ENCODE peak calls at places on chromosome 10, in six cellular contexts. One of them, this sample, is unnamed. For H3K27me3, the result is how much of the 10 kb centered on the place peaks cover.

GRCh38 chr10:35339946-35340345 is 3.6 kb downstream of the CCNY start:
- DNase-seq in aorta: no peak
- DNase-seq in heart left ventricle: no peak
- DNase-seq in upper lobe of right lung: no peak
- DNase-seq in transverse colon: no peak
- DNase-seq in mammary epithelial cell: peak
- DNase-seq in this sample: no peak

GRCh38 chr10:102241444-102242117 is at the start of gene PITX3:
- DNase-seq in aorta: peak
- DNase-seq in heart left ventricle: peak
- DNase-seq in upper lobe of right lung: peak
- DNase-seq in transverse colon: peak
- DNase-seq in mammary epithelial cell: peak
- DNase-seq in this sample: peak

GRCh38 chr10:96306516-96306915 is 2.3 kb downstream of the DNTT start:
- DNase-seq in aorta: no peak
- DNase-seq in heart left ventricle: peak
- DNase-seq in upper lobe of right lung: peak
- DNase-seq in transverse colon: peak
- DNase-seq in mammary epithelial cell: no peak
- DNase-seq in this sample: peak

GRCh38 chr10:19628767-19629443 is 187.3 kb upstream of the PLXDC2 start:
- DNase-seq in aorta: no peak
- DNase-seq in heart left ventricle: no peak
- DNase-seq in upper lobe of right lung: no peak
- DNase-seq in transverse colon: no peak
- DNase-seq in mammary epithelial cell: no peak
- DNase-seq in this sample: no peak

GRCh38 chr10:5943536-5943935 is 33.8 kb downstream of the IL15RA start:
- DNase-seq in aorta: peak
- DNase-seq in heart left ventricle: peak
- DNase-seq in upper lobe of right lung: peak
- DNase-seq in transverse colon: no peak
- DNase-seq in mammary epithelial cell: no peak
- DNase-seq in this sample: peak

GRCh38 chr10:101272229-101272868 is 43.1 kb upstream of the LBX1 start:
- DNase-seq in aorta: no peak
- DNase-seq in heart left ventricle: peak
- DNase-seq in upper lobe of right lung: peak
- DNase-seq in transverse colon: peak
- DNase-seq in mammary epithelial cell: peak
- DNase-seq in this sample: peak

GRCh38 chr10:122368502-122369254 is 5.8 kb upstream of the PLEKHA1 start:
- DNase-seq in aorta: no peak
- DNase-seq in heart left ventricle: no peak
- DNase-seq in upper lobe of right lung: no peak
- DNase-seq in transverse colon: no peak
- DNase-seq in mammary epithelial cell: no peak
- DNase-seq in this sample: no peak

GRCh38 chr10:17716161-17716560 is 35.8 kb upstream of the TMEM236 start:
- DNase-seq in aorta: no peak
- DNase-seq in heart left ventricle: no peak
- DNase-seq in upper lobe of right lung: no peak
- DNase-seq in transverse colon: no peak
- DNase-seq in mammary epithelial cell: no peak
- DNase-seq in this sample: no peak

GRCh38 chr10:31836569-31837406 is 91.8 kb downstream of the ARHGAP12 start:
- DNase-seq in aorta: no peak
- DNase-seq in heart left ventricle: no peak
- DNase-seq in upper lobe of right lung: no peak
- DNase-seq in transverse colon: no peak
- DNase-seq in mammary epithelial cell: peak
- DNase-seq in this sample: no peak

GRCh38 chr10:74293686-74294365 is 142.8 kb downstream of the ADK start:
- DNase-seq in aorta: no peak
- DNase-seq in heart left ventricle: no peak
- DNase-seq in upper lobe of right lung: no peak
- DNase-seq in transverse colon: no peak
- DNase-seq in mammary epithelial cell: peak
- DNase-seq in this sample: no peak

GRCh38 chr10:16809074-16809718 is 8.0 kb downstream of the RSU1 start:
- DNase-seq in aorta: no peak
- DNase-seq in heart left ventricle: peak
- DNase-seq in upper lobe of right lung: no peak
- DNase-seq in transverse colon: peak
- DNase-seq in mammary epithelial cell: peak
- DNase-seq in this sample: peak

DNA sequence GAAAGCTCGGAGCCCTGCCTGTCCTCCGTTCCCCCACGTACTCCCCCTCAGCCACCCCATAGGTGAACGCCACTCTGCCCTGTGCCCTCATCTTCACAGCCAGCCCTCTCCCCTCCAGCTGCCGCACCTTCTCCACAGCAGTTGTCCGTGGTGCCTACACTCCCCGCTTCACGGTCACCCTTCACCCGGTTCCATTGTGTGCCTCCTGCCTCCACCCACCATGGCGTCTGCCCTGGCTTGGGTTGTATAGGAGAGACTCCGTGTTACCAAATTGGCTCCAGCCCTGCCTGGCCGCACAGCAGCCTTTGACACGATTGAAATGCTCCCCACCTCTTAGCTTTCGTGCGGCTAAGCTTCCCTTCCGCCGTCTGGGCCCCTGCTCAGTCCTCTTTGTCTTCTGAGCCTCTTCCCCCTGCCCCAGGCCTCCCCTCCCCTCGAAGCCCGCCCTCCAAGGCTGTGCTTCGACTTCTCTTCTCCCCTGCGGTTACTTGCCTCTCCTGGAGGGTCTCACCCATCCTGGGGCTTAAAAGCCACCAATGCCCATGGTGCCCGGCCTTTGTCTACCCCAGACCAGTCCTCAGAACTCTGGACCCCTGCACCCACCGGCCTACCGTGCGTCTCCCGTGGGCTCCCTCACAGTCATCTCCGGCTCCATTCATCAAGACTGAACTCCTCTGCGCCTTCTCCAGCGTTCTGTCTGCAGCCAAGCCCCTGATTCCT is 18.4 kb upstream of the NODAL start:
- DNase-seq in aorta: no peak
- DNase-seq in heart left ventricle: no peak
- DNase-seq in upper lobe of right lung: no peak
- DNase-seq in transverse colon: no peak
- DNase-seq in mammary epithelial cell: no peak
- DNase-seq in this sample: no peak
- H3K27ac ChIP-seq in aorta: no peak
- H3K27ac ChIP-seq in heart left ventricle: no peak
- H3K27ac ChIP-seq in upper lobe of right lung: no peak
- H3K27ac ChIP-seq in transverse colon: peak
- H3K27ac ChIP-seq in mammary epithelial cell: no peak
- H3K27ac ChIP-seq in this sample: peak

DNA sequence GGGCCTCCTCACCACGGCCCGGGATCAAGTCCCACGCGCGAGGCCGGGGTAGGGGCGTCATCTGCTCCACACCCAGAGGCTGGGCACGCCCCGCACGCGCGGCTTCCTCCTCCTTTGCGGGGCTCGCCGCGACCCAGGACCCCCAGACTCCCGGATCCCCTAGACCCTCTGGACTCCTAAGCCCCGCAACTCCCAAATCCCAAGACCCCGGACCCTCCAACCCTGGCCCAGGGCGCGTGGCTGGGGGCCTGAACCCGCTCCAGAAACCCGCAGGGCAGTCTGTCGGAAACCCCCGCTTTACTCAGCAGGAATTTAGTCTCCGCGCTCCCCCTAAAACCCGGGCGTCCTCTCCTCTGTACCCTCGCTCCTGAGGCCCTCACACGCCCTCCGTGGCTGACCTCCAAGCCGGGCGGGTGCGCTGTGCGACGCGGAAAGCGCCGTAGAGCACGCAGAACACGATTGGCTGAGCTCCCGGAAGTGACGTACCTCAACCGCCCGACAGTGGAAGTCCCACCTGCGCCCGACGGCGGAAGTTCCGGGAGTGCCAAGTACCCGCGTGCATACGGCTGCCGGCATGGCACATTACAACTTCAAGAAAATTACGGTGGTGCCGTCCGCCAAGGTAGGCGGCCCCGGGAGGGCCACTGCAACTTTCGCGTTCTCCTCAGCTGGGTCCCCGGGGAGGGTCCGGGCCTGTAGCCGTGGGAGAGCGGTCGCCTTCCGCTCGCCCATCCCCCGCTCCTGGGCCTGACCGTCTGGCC is at the start of gene GTPBP4:
- DNase-seq in aorta: peak
- DNase-seq in heart left ventricle: peak
- DNase-seq in upper lobe of right lung: peak
- DNase-seq in transverse colon: peak
- DNase-seq in mammary epithelial cell: peak
- DNase-seq in this sample: peak
- H3K4me3 ChIP-seq in aorta: peak
- H3K4me3 ChIP-seq in heart left ventricle: peak
- H3K4me3 ChIP-seq in upper lobe of right lung: peak
- H3K4me3 ChIP-seq in transverse colon: peak
- H3K4me3 ChIP-seq in mammary epithelial cell: peak
- H3K4me3 ChIP-seq in this sample: peak

GRCh38 chr10:99366666-99367065 is 37.5 kb downstream of the CNNM1 start:
- DNase-seq in aorta: no peak
- DNase-seq in heart left ventricle: no peak
- DNase-seq in upper lobe of right lung: no peak
- DNase-seq in transverse colon: no peak
- DNase-seq in mammary epithelial cell: no peak
- DNase-seq in this sample: no peak
- H3K27me3 ChIP-seq in aorta: under half
- H3K27me3 ChIP-seq in heart left ventricle: under half
- H3K27me3 ChIP-seq in upper lobe of right lung: under half
- H3K27me3 ChIP-seq in transverse colon: under half
- H3K27me3 ChIP-seq in mammary epithelial cell: under half
- H3K27me3 ChIP-seq in this sample: under half

GRCh38 chr10:49139866-49140195 is 6.0 kb upstream of the FAM170B start:
- DNase-seq in aorta: peak
- DNase-seq in heart left ventricle: no peak
- DNase-seq in upper lobe of right lung: no peak
- DNase-seq in transverse colon: no peak
- DNase-seq in mammary epithelial cell: peak
- DNase-seq in this sample: no peak

GRCh38 chr10:49141541-49142332 is 7.9 kb upstream of the FAM170B start:
- DNase-seq in aorta: no peak
- DNase-seq in heart left ventricle: no peak
- DNase-seq in upper lobe of right lung: no peak
- DNase-seq in transverse colon: no peak
- DNase-seq in mammary epithelial cell: no peak
- DNase-seq in this sample: no peak

GRCh38 chr10:49138361-49138891 is 4.6 kb upstream of the FAM170B start:
- DNase-seq in aorta: no peak
- DNase-seq in heart left ventricle: no peak
- DNase-seq in upper lobe of right lung: no peak
- DNase-seq in transverse colon: no peak
- DNase-seq in mammary epithelial cell: no peak
- DNase-seq in this sample: peak

GRCh38 chr10:49139000-49139865 is 5.4 kb upstream of the FAM170B start:
- DNase-seq in aorta: no peak
- DNase-seq in heart left ventricle: no peak
- DNase-seq in upper lobe of right lung: no peak
- DNase-seq in transverse colon: no peak
- DNase-seq in mammary epithelial cell: no peak
- DNase-seq in this sample: peak

DNA sequence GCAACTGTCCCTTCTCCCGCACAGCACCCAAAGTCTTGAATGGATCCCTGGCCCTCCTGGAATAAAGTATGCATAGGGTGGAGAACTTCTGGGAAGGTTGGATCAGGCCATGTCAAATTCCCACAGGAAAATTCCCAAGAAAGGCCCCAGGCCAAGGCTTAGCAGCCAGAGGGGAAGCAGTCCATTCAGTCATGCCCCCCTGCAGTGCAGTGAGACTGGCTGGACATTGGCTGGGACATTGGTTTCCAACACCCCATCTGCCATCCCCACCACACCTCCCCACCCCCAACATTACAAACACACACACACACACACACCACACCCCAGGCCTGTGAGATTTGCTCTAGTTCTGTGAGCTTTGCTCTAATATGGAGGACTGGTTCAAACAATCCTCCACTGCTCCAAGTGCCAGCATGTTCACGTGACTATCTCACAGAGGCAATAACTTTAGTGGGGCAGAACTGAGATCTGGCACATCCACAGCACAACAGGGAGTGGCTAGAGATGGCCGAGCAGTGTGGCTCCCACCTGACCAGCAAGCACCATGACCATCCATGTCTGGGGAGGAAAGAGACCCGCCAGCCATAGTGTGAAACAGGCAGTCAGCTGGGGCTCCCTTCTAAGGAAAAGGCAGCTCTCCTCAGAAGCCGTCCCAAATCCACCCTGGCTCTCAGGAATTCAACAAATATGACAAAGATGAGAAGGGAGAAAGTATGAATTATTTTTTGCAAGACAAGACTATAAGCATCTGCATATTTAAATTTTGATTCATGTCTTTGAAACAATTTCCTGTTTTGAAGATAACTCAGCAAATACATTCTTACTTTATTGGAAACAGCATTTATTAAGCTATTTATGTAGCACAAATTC is 6.7 kb upstream of the FAM170B start:
- DNase-seq in aorta: no peak
- DNase-seq in heart left ventricle: no peak
- DNase-seq in upper lobe of right lung: no peak
- DNase-seq in transverse colon: no peak
- DNase-seq in mammary epithelial cell: no peak
- DNase-seq in this sample: peak
- H3K27ac ChIP-seq in aorta: no peak
- H3K27ac ChIP-seq in heart left ventricle: no peak
- H3K27ac ChIP-seq in upper lobe of right lung: no peak
- H3K27ac ChIP-seq in transverse colon: no peak
- H3K27ac ChIP-seq in mammary epithelial cell: no peak
- H3K27ac ChIP-seq in this sample: peak

DNA sequence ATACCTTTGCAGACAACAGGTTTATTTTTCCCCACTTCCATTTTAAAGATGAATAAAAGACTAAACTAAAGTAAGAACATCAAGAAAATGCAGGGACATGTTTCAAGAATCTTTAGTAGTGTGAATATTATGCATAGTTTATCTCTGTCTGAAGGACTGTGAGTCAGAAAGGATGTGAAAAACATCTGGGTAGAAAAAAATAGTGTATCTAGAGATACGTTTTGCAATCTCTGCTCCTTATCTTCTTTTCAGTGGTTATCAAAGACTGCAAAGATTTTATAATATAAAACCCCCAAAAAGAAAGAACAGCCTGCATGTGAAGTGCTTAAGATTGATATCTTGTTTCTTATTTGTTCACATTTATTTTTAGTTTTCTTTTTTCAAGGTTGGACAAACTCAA is 101.9 kb upstream of the ARHGAP21 start:
- DNase-seq in aorta: no peak
- DNase-seq in heart left ventricle: no peak
- DNase-seq in upper lobe of right lung: no peak
- DNase-seq in transverse colon: no peak
- DNase-seq in mammary epithelial cell: no peak
- DNase-seq in this sample: no peak
- H3K4me3 ChIP-seq in aorta: no peak
- H3K4me3 ChIP-seq in heart left ventricle: no peak
- H3K4me3 ChIP-seq in upper lobe of right lung: no peak
- H3K4me3 ChIP-seq in transverse colon: no peak
- H3K4me3 ChIP-seq in mammary epithelial cell: no peak
- H3K4me3 ChIP-seq in this sample: no peak

DNA sequence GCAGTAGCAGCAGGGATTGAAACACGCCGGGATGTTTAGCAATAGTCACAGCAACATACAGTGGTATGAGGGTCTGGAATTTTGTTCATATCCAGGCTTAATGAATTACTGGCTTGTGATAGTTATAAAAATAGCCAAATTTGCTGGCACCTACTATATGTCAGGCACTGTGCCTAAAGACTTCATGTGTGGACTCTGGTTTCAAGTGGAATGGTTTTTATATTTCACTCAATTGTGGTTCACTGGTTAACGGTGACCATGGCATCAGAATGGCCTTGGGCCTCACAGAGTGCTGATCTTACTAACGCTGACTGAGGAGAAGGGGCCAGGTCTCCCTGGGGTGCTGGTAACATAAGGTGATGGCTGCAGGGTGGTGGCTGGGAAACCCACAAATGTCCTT is 55.7 kb downstream of the CELF2 start:
- DNase-seq in aorta: no peak
- DNase-seq in heart left ventricle: no peak
- DNase-seq in upper lobe of right lung: no peak
- DNase-seq in transverse colon: no peak
- DNase-seq in mammary epithelial cell: no peak
- DNase-seq in this sample: no peak
- H3K27me3 ChIP-seq in aorta: under half
- H3K27me3 ChIP-seq in heart left ventricle: under half
- H3K27me3 ChIP-seq in upper lobe of right lung: under half
- H3K27me3 ChIP-seq in transverse colon: under half
- H3K27me3 ChIP-seq in mammary epithelial cell: under half
- H3K27me3 ChIP-seq in this sample: under half